ENCODE peak calls at places on chromosomes 2 and 18, in six cellular contexts. U is GM23248, J is T-helper 2 cell, O is upper lobe of right lung, R is AG09319, D is uterus. I is an unnamed sample.
A peak's percentile ranks its signal among the peaks of the same experiment; 100 is the strongest.

GRCh38 chr2:73855526-73855925 is 26.8 kb downstream of the STAMBP start:
- DNase-seq in R (no peak), D (no peak), J (no peak), U (peak; percentile 19), O (no peak), I (no peak)

GRCh38 chr2:1651131-1652066 is 92.9 kb downstream of the PXDN start:
- DNase-seq in D (no peak), O (no peak), U (no peak), J (no peak), R (no peak), I (no peak)

GRCh38 chr2:179569834-179570233 is 291.6 kb downstream of the ZNF385B start:
- DNase-seq in U (peak; percentile 78), O (no peak), R (no peak), D (peak; percentile 25), J (no peak), I (no peak)

GRCh38 chr2:99899058-99899855 is 243.1 kb downstream of the AFF3 start:
- DNase-seq in O (no peak), R (no peak), D (no peak), J (no peak), U (no peak), I (no peak)

GRCh38 chr18:79884296-79884962 is 67.0 kb downstream of the SLC66A2 start:
- DNase-seq in R (no peak), D (no peak), U (no peak), O (no peak), J (no peak), I (no peak)

GRCh38 chr2:9532421-9532820 is 23.2 kb downstream of the ADAM17 start:
- DNase-seq in U (no peak), J (no peak), D (no peak), O (no peak), R (no peak), I (no peak)

GRCh38 chr2:18749912-18750526 is 160.7 kb upstream of the NT5C1B start:
- DNase-seq in U (peak; percentile 73), D (peak; percentile 73), O (no peak), R (no peak), J (no peak), I (peak; percentile 48)

GRCh38 chr2:54864727-54865126 is 141.3 kb downstream of the EML6 start:
- DNase-seq in O (no peak), D (no peak), U (no peak), R (no peak), J (no peak), I (no peak)

GRCh38 chr18:8607776-8608682 is 1.2 kb upstream of the RAB12 start:
- DNase-seq in D (peak; percentile 20), R (no peak), U (peak; percentile 45), J (no peak), O (no peak), I (no peak)

GRCh38 chr2:188819011-188819410 is 155.2 kb upstream of the COL3A1 start:
- DNase-seq in D (no peak), U (no peak), J (no peak), R (no peak), O (no peak), I (no peak)

GRCh38 chr2:170324640-170325046 is 146.7 kb downstream of the MYO3B start:
- DNase-seq in U (peak; percentile 61), D (no peak), R (no peak), O (no peak), J (no peak), I (peak; percentile 36)

GRCh38 chr2:159150208-159150607 is 136.3 kb downstream of the WDSUB1 start:
- DNase-seq in O (no peak), R (no peak), D (no peak), U (no peak), J (no peak), I (no peak)